ENCODE peak calls at places on chromosomes 5 and 9, in eight cellular contexts. C is psoas muscle; V is CD4-positive, alpha-beta memory T cell; J is GM23248; L is A673; E is left ventricle myocardium inferior; M is fibroblast of lung; F is CD8-positive, alpha-beta T cell. Z is an unnamed sample.

GRCh38 chr5:40165789-40166728 is 513.7 kb upstream of the PTGER4 start:
- DNase-seq in C (no peak), V (peak; percentile 13), J (no peak), L (peak; percentile 32), E (no peak), M (peak; percentile 47), F (no peak), Z (peak; percentile 83)

GRCh38 chr5:180343846-180344327 is 9.2 kb downstream of the GFPT2 start:
- DNase-seq in C (peak; percentile 56), V (no peak), J (peak; percentile 90), L (no peak), E (no peak), M (peak; percentile 76), F (no peak), Z (no peak)

GRCh38 chr5:52469835-52470234 is 317.9 kb upstream of the ITGA1 start:
- DNase-seq in C (no peak), V (no peak), J (no peak), L (no peak), E (no peak), M (peak; percentile 7), F (no peak), Z (peak; percentile 27)

GRCh38 chr5:39674209-39675082 is 249.7 kb upstream of the DAB2 start:
- DNase-seq in C (no peak), V (no peak), J (peak; percentile 5), L (no peak), E (no peak), M (no peak), F (no peak), Z (no peak)

GRCh38 chr5:108451269-108451668 is 69.4 kb upstream of the FBXL17 start:
- DNase-seq in C (no peak), V (no peak), J (peak; percentile 4), L (no peak), E (no peak), M (peak; percentile 27), F (no peak), Z (no peak)

GRCh38 chr5:31581498-31582099 is 49.5 kb downstream of the C5orf22 start:
- DNase-seq in C (no peak), V (peak; percentile 8), J (peak; percentile 78), L (peak; percentile 63), E (no peak), M (peak; percentile 66), F (no peak), Z (no peak)

GRCh38 chr9:18122156-18122555 is 351.8 kb upstream of the ADAMTSL1 start:
- DNase-seq in C (no peak), V (no peak), J (no peak), L (no peak), E (no peak), M (peak; percentile 12), F (no peak), Z (no peak)

GRCh38 chr9:78972303-78973002 is 599.3 kb upstream of the TLE4 start:
- DNase-seq in C (no peak), V (no peak), J (no peak), L (no peak), E (no peak), M (no peak), F (no peak), Z (peak; percentile 37)

GRCh38 chr9:68705636-68706578 is 867 bp downstream of the PIP5K1B start:
- DNase-seq in C (peak; percentile 32), V (no peak), J (no peak), L (peak; percentile 3), E (peak; percentile 55), M (peak; percentile 11), F (no peak), Z (peak; percentile 27)

GRCh38 chr9:38195737-38196161 is 126.7 kb upstream of the SHB start:
- DNase-seq in C (no peak), V (no peak), J (no peak), L (no peak), E (no peak), M (no peak), F (no peak), Z (no peak)

GRCh38 chr5:78500028-78500427 is 139.6 kb downstream of the SCAMP1 start:
- DNase-seq in C (no peak), V (no peak), J (peak; percentile 32), L (no peak), E (no peak), M (no peak), F (no peak), Z (no peak)

GRCh38 chr9:76077537-76077936 is 187.1 kb downstream of the PCSK5 start:
- DNase-seq in C (no peak), V (no peak), J (no peak), L (no peak), E (no peak), M (no peak), F (no peak), Z (no peak)

GRCh38 chr9:15967068-15967467 is 414.2 kb downstream of the CCDC171 start:
- DNase-seq in C (no peak), V (no peak), J (no peak), L (peak; percentile 14), E (no peak), M (peak; percentile 15), F (no peak), Z (no peak)

GRCh38 chr5:110544603-110545002 is 181.9 kb downstream of the TMEM232 start:
- DNase-seq in C (no peak), V (no peak), J (peak; percentile 57), L (no peak), E (no peak), M (no peak), F (no peak), Z (no peak)

GRCh38 chr9:20592673-20593072 is 29.6 kb downstream of the MLLT3 start:
- DNase-seq in C (no peak), V (no peak), J (no peak), L (no peak), E (no peak), M (no peak), F (no peak), Z (no peak)

GRCh38 chr9:124182741-124183140 is 75.0 kb upstream of the NEK6 start:
- DNase-seq in C (no peak), V (no peak), J (no peak), L (no peak), E (no peak), M (no peak), F (no peak), Z (no peak)

GRCh38 chr9:78609471-78609870 is 312.5 kb downstream of the PSAT1 start:
- DNase-seq in C (no peak), V (no peak), J (no peak), L (no peak), E (no peak), M (no peak), F (no peak), Z (peak; percentile 76)

GRCh38 chr5:172180936-172181335 is 7.1 kb downstream of the STK10 start:
- DNase-seq in C (no peak), V (peak; percentile 60), J (no peak), L (no peak), E (no peak), M (no peak), F (peak; percentile 30), Z (no peak)

GRCh38 chr9:127096208-127096607 is 26.2 kb downstream of the ANGPTL2 start:
- DNase-seq in C (no peak), V (no peak), J (no peak), L (no peak), E (no peak), M (no peak), F (no peak), Z (no peak)
- H3K4me3 ChIP-seq in C (no peak overlapping the region), V (no peak overlapping the region), J (no peak overlapping the region), L (no peak overlapping the region), E (no peak overlapping the region), M (no peak overlapping the region), F (no peak overlapping the region), Z (no peak overlapping the region)

DNA sequence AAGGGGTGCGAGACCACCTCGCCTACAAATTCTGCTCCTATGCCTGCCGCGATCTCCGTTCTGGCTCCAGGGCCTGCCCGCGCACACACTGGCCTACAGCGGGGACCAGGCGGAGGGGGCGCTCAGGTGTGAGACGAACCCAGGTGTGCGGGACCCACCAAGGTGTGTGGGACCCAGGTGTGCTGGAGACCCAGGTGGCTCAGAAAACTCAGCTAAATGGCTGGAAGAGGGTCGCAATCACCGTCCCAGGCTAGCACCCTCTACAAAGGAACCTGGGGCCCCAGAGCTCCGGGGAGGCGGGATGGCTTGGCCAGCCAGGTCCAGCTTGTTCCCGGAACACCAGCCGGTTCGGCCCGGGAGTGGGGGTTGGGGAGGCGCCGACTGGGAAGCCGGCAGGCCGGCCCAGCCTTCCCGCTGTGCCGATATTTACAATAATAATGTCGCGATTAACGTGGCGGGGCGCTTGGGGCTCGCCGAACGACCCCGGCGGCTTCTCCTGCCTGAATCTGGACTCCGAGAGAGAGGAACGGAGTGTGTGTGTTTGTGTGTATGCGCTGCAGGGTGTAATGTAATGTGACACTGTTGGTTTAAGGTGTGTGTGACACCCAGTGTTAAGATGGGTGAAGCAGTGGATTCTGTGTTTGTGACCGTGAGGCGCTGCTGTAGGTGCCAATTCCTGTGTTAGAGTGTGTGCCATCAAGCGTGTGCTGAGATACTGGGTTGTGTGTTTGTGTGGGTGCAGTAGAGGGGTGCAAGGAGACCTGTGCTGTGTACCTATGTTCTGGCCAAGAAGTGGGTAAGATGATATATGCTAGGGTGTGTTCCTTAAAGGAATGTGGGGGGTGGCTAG is 1.4 kb downstream of the PCDH1 start:
- DNase-seq in C (no peak), V (no peak), J (peak; percentile 23), L (no peak), E (no peak), M (no peak), F (no peak), Z (no peak)
- H3K27ac ChIP-seq in C (peak overlapping the region; percentile 21), V (no peak overlapping the region), J (no peak overlapping the region), L (no peak overlapping the region), E (peak overlapping the region; percentile 95), M (no peak overlapping the region), F (no peak overlapping the region), Z (no peak overlapping the region)

DNA sequence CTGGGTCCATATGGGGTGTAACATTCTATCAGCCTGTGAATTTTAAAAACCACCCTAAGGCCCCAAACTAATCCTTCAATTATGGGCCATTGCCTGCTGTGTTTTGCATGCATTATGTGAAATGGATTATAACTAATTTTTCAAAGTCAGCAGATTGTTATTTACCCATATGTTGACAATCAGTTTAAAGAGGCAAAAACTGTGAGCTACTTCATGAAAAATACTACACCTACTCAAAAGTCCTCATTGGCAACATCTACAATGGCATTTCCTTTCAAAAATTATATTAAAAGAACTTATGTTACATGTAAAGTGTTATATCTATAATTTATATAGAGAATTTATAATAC is 49.0 kb upstream of the KIF2A start:
- DNase-seq in C (no peak), V (no peak), J (no peak), L (no peak), E (no peak), M (no peak), F (no peak), Z (no peak)
- H3K4me1 ChIP-seq in C (no peaks in the 10 kb centered on the region), V (peaks cover 42% of the 10 kb centered on the region), J (no peaks in the 10 kb centered on the region), L (peaks cover 30% of the 10 kb centered on the region), E (peaks cover 4% of the 10 kb centered on the region), M (no peaks in the 10 kb centered on the region), F (peaks cover 62% of the 10 kb centered on the region), Z (peaks cover 7% of the 10 kb centered on the region)

DNA sequence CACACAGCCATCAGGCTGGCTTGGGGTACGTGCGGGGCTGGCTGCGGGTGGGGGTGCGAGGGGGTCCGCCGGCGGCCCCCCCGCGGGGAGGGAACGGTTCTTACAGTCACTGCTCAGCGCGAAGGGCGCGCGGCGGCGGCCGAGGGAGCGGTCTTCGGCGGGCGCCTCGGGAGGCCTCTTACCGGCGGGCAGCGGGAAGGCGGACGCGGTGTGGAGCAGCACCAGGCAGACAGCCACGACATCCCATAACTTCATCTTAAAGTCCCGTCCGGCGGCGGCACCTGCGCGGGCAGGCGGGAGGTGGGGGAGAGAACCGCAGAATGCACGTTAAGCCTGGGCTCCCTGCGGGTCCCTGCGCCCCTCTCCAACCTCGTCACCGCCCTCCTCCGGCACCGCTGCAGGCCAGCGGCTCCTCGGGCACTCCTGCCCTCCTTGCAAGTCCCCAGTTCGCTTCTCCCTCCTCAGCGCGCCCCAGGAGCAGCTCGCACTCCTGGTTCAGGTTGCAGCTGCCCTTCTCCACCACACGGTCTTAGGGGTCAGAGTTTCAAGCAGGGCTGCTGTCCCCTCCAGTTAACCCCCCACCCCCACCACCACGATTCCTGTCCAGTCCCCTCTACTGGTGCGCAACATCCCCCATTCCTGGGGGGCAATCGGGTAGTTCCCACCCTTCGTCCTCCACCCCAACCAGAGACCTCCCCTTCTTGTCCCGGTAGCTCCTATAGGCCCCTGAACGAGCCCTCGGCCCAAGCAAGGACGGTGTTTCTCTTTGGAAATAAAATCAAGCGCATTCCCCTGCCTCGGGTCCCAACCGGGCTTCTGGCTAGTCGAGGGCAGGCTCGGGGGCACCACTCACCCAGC is 5.1 kb downstream of the GDNF start:
- DNase-seq in C (no peak), V (no peak), J (no peak), L (no peak), E (no peak), M (no peak), F (no peak), Z (no peak)
- H3K4me3 ChIP-seq in C (peak overlapping the region; percentile 73), V (no peak overlapping the region), J (no peak overlapping the region), L (no peak overlapping the region), E (peak overlapping the region; percentile 27), M (no peak overlapping the region), F (no peak overlapping the region), Z (no peak overlapping the region)